ENCODE peak calls at places on chromosomes 4 and X, in nine cellular contexts. W, L, C, M, E, R, B, Z and D are unnamed samples.

GRCh38 chrX:7191681-7192110 is 43.7 kb upstream of the PUDP start:
- DNase-seq in R (peak; percentile 12), C (no peak), W (no peak), Z (no peak), L (no peak), B (no peak), M (peak; percentile 51), E (no peak), D (no peak)

GRCh38 chrX:13983734-13984133 is 46.0 kb downstream of the GEMIN8 start:
- DNase-seq in R (no peak), E (no peak), M (no peak), L (no peak), C (no peak), Z (no peak), B (no peak), W (no peak), D (no peak)

GRCh38 chrX:9525511-9526248 is 60.8 kb downstream of the TBL1X start:
- DNase-seq in B (no peak), W (no peak), M (no peak), R (no peak), C (no peak), L (no peak), E (no peak), Z (no peak), D (no peak)

GRCh38 chrX:38929966-38930421 is 128.7 kb downstream of the MID1IP1 start:
- DNase-seq in C (peak; percentile 41), E (no peak), R (peak; percentile 91), Z (no peak), L (no peak), B (no peak), W (peak; percentile 51), M (peak; percentile 5), D (peak; percentile 2)

GRCh38 chr4:34309356-34309900 is 1934.9 kb downstream of the ARAP2 start:
- DNase-seq in W (no peak), L (no peak), E (no peak), M (no peak), Z (no peak), B (no peak), R (peak; percentile 55), C (no peak), D (no peak)

GRCh38 chr4:119025916-119026661 is 109.5 kb upstream of the MYOZ2 start:
- DNase-seq in Z (no peak), M (no peak), C (peak; percentile 61), B (peak; percentile 63), W (peak; percentile 64), R (peak; percentile 95), L (no peak), E (no peak), D (peak; percentile 61)

GRCh38 chr4:109552240-109552639 is 7.8 kb upstream of the MCUB start:
- DNase-seq in Z (no peak), L (no peak), C (no peak), E (no peak), W (no peak), B (no peak), M (no peak), R (no peak), D (no peak)

GRCh38 chr4:35965300-35965699 is 279.0 kb downstream of the ARAP2 start:
- DNase-seq in E (no peak), B (no peak), M (no peak), R (no peak), W (no peak), C (no peak), L (no peak), Z (no peak), D (no peak)

GRCh38 chr4:145324161-145324560 is 143.8 kb upstream of the OTUD4 start:
- DNase-seq in E (no peak), Z (no peak), B (no peak), M (no peak), R (no peak), C (no peak), L (no peak), W (no peak), D (no peak)

GRCh38 chrX:23888887-23889501 is 18.7 kb downstream of the APOO start:
- DNase-seq in E (no peak), C (no peak), W (peak; percentile 7), M (no peak), Z (no peak), R (peak; percentile 41), L (no peak), B (no peak), D (no peak)

GRCh38 chr4:98827661-98828060 is 101.3 kb downstream of the EIF4E start:
- DNase-seq in M (no peak), Z (no peak), E (no peak), L (no peak), C (no peak), B (no peak), R (no peak), W (no peak), D (no peak)

GRCh38 chr4:54076673-54077072 is 12.3 kb upstream of the CHIC2 start:
- DNase-seq in W (no peak), R (no peak), E (no peak), C (peak; percentile 40), B (no peak), L (peak; percentile 31), M (no peak), Z (no peak), D (no peak)

GRCh38 chr4:2761035-2761923 is 5.1 kb upstream of the TNIP2 start:
- DNase-seq in R (no peak), Z (peak; percentile 94), M (peak; percentile 65), L (peak; percentile 69), C (no peak), B (peak; percentile 77), W (no peak), E (no peak), D (no peak)

GRCh38 chr4:159145318-159146006 is 42.6 kb downstream of the RAPGEF2 start:
- DNase-seq in M (no peak), L (no peak), W (no peak), E (no peak), C (no peak), Z (no peak), B (no peak), R (no peak), D (no peak)

GRCh38 chrX:150899191-150899757 is 806 bp upstream of the CD99L2 start:
- DNase-seq in B (peak; percentile 25), R (peak; percentile 13), C (no peak), L (peak; percentile 74), W (peak; percentile 32), E (peak; percentile 60), Z (peak; percentile 54), M (peak; percentile 71), D (no peak)

GRCh38 chr4:15142201-15142600 is 139.9 kb downstream of the CPEB2 start:
- DNase-seq in R (no peak), C (no peak), M (no peak), E (no peak), Z (no peak), L (no peak), B (no peak), W (no peak), D (no peak)

GRCh38 chr4:166594326-166594946 is 639.9 kb downstream of the SPOCK3 start:
- DNase-seq in M (peak; percentile 79), Z (peak; percentile 31), W (peak; percentile 12), R (peak; percentile 41), E (no peak), C (peak; percentile 36), B (peak; percentile 18), L (no peak), D (peak; percentile 65)

GRCh38 chrX:131747173-131747572 is 203.3 kb downstream of the OR13H1 start:
- DNase-seq in C (no peak), Z (peak; percentile 85), E (no peak), R (peak; percentile 88), B (peak; percentile 88), M (peak; percentile 91), L (no peak), W (no peak), D (peak; percentile 16)

GRCh38 chr4:185708348-185708747 is 103.6 kb downstream of the SORBS2 start:
- DNase-seq in R (peak; percentile 91), W (peak; percentile 36), Z (no peak), L (no peak), E (no peak), M (no peak), B (no peak), C (peak; percentile 24), D (peak; percentile 44)

GRCh38 chr4:78529569-78530209 is 21.9 kb upstream of the ANXA3 start:
- DNase-seq in C (peak; percentile 52), R (peak; percentile 80), W (peak; percentile 55), M (no peak), E (no peak), B (no peak), Z (no peak), L (no peak), D (peak; percentile 40)

GRCh38 chrX:129996120-129996519 is 13.7 kb downstream of the BCORL1 start:
- DNase-seq in L (no peak), M (no peak), E (no peak), R (peak; percentile 80), B (no peak), C (peak; percentile 29), W (peak; percentile 77), Z (no peak), D (peak; percentile 22)